ENCODE peak calls at places on chromosomes 4 and X, in nine cellular contexts. J, I, A, D, T, W, L, X and H are unnamed samples.

GRCh38 chr4:176150283-176150682 is 45.1 kb downstream of the SPATA4 start:
- DNase-seq in J (no peak), I (no peak), A (peak; percentile 11), D (peak; percentile 8), T (no peak), W (peak; percentile 15), L (no peak), X (no peak), H (no peak)

GRCh38 chr4:40763228-40763716 is 13.5 kb downstream of the NSUN7 start:
- DNase-seq in J (no peak), I (no peak), A (peak; percentile 40), D (peak; percentile 70), T (no peak), W (no peak), L (no peak), X (no peak), H (peak; percentile 76)

GRCh38 chr4:22744478-22745062 is 51.8 kb downstream of the GBA3 start:
- DNase-seq in J (no peak), I (no peak), A (no peak), D (no peak), T (no peak), W (no peak), L (no peak), X (no peak), H (no peak)

GRCh38 chrX:46912098-46912672 is at the start of gene JADE3:
- DNase-seq in J (peak; percentile 0), I (peak; percentile 28), A (peak; percentile 67), D (peak; percentile 41), T (no peak), W (peak; percentile 91), L (peak; percentile 5), X (no peak), H (peak; percentile 47)

GRCh38 chr4:128979934-128980333 is 113.4 kb downstream of the SCLT1 start:
- DNase-seq in J (no peak), I (peak; percentile 17), A (peak; percentile 66), D (no peak), T (no peak), W (peak; percentile 17), L (no peak), X (no peak), H (no peak)

GRCh38 chrX:130523460-130524394 is 121.9 kb downstream of the RBMX2 start:
- DNase-seq in J (peak; percentile 37), I (no peak), A (no peak), D (no peak), T (no peak), W (peak; percentile 87), L (no peak), X (no peak), H (no peak)

GRCh38 chr4:6680372-6681034 is 13.2 kb upstream of the S100P start:
- DNase-seq in J (no peak), I (no peak), A (no peak), D (no peak), T (no peak), W (peak; percentile 40), L (no peak), X (no peak), H (no peak)

GRCh38 chrX:131907488-131908314 is 115.4 kb upstream of the STK26 start:
- DNase-seq in J (no peak), I (no peak), A (no peak), D (no peak), T (no peak), W (peak; percentile 16), L (no peak), X (no peak), H (no peak)

GRCh38 chrX:31147175-31147574 is 75.3 kb upstream of the FTHL17 start:
- DNase-seq in J (no peak), I (no peak), A (no peak), D (no peak), T (no peak), W (no peak), L (no peak), X (no peak), H (no peak)